ENCODE peak calls at places on chromosomes 3 and 15, in four cellular contexts. J is transverse colon, Q is HFFc6, P is WTC11. B is an unnamed sample.

GRCh38 chr3:185549111-185549510 is 3.3 kb downstream of the LIPH start:
- DNase-seq in J (no peak), Q (peak; percentile 98), P (no peak), B (peak; percentile 34)

GRCh38 chr3:65851827-65852226 is 186.9 kb downstream of the MAGI1 start:
- DNase-seq in P (no peak), Q (peak; percentile 66), J (no peak), B (no peak)

GRCh38 chr3:51949121-51949520 is 6.1 kb upstream of the GPR62 start:
- DNase-seq in J (no peak), P (no peak), Q (no peak), B (no peak)

GRCh38 chr3:150078983-150079739 is 108.5 kb upstream of the PFN2 start:
- DNase-seq in J (no peak), P (no peak), Q (peak; percentile 92), B (no peak)

GRCh38 chr3:174191380-174191779 is 667.8 kb upstream of the NAALADL2 start:
- DNase-seq in J (no peak), Q (no peak), P (no peak), B (no peak)

GRCh38 chr15:72340366-72340765 is 20.4 kb upstream of the CELF6 start:
- DNase-seq in P (no peak), Q (peak; percentile 25), J (no peak), B (no peak)

GRCh38 chr15:65195542-65196026 is 10.4 kb upstream of the CLPX start:
- DNase-seq in P (no peak), J (no peak), Q (no peak), B (no peak)

GRCh38 chr15:25248583-25249235 is 190.1 kb downstream of the UBE3A start:
- DNase-seq in Q (no peak), J (peak; percentile 2), P (peak; percentile 2), B (peak; percentile 22)

GRCh38 chr3:31468433-31468832 is 64.3 kb upstream of the STT3B start:
- DNase-seq in J (no peak), Q (no peak), P (no peak), B (no peak)

GRCh38 chr3:10173926-10174435 is 9.3 kb downstream of the IRAK2 start:
- DNase-seq in Q (peak; percentile 94), P (no peak), J (peak; percentile 45), B (peak; percentile 41)

GRCh38 chr3:38725726-38726410 is 76.4 kb upstream of the SCN5A start:
- DNase-seq in J (no peak), Q (peak; percentile 72), P (no peak), B (no peak)

GRCh38 chr3:112770026-112770626 is 76.5 kb downstream of the CD200R1L start:
- DNase-seq in Q (peak; percentile 64), P (peak; percentile 43), J (no peak), B (no peak)

GRCh38 chr15:25543156-25543555 is 104.3 kb upstream of the UBE3A start:
- DNase-seq in J (peak; percentile 31), Q (peak; percentile 49), P (no peak), B (no peak)

GRCh38 chr3:150920236-150920635 is 15.0 kb upstream of the MINDY4B start:
- DNase-seq in J (no peak), P (no peak), Q (peak; percentile 26), B (no peak)

GRCh38 chr15:70474682-70475438 is 288.5 kb downstream of the UACA start:
- DNase-seq in P (no peak), J (no peak), Q (peak; percentile 66), B (peak; percentile 93)

GRCh38 chr3:84987709-84988504 is 29.1 kb downstream of the CADM2 start:
- DNase-seq in P (no peak), J (no peak), Q (no peak), B (no peak)

GRCh38 chr3:188881954-188882641 is 289.7 kb upstream of the TPRG1 start:
- DNase-seq in Q (peak; percentile 80), P (no peak), J (no peak), B (no peak)

GRCh38 chr3:170506556-170506955 is 79.3 kb downstream of the SLC7A14 start:
- DNase-seq in Q (no peak), P (no peak), J (no peak), B (no peak)

GRCh38 chr3:170128977-170129431 is 52.5 kb downstream of the PHC3 start:
- DNase-seq in Q (peak; percentile 30), P (no peak), J (no peak), B (no peak)

GRCh38 chr3:38645601-38646000 is 3.9 kb downstream of the SCN5A start:
- DNase-seq in J (no peak), P (no peak), Q (no peak), B (no peak)

GRCh38 chr3:123678108-123678511 is 93.3 kb upstream of the HACD2 start:
- DNase-seq in J (no peak), P (no peak), Q (peak; percentile 87), B (no peak)

GRCh38 chr15:68725736-68726135 is 95.0 kb downstream of the ANP32A start:
- DNase-seq in Q (no peak), J (peak; percentile 40), P (no peak), B (peak; percentile 32)

GRCh38 chr3:152466784-152467183 is 198.1 kb downstream of the MBNL1 start:
- DNase-seq in Q (peak; percentile 65), P (no peak), J (no peak), B (no peak)

GRCh38 chr3:150253622-150254021 is 154.5 kb upstream of the TSC22D2 start:
- DNase-seq in P (no peak), J (no peak), Q (no peak), B (no peak)

GRCh38 chr15:49669288-49669687 is 48.4 kb downstream of the DTWD1 start:
- DNase-seq in Q (no peak), J (no peak), P (no peak), B (no peak)

GRCh38 chr3:127052121-127052561 is 69.2 kb downstream of the PLXNA1 start:
- DNase-seq in Q (no peak), J (peak; percentile 72), P (no peak), B (peak; percentile 64)

GRCh38 chr15:30953731-30954378 is 37.6 kb downstream of the MTMR10 start:
- DNase-seq in P (no peak), Q (peak; percentile 96), J (no peak), B (no peak)

B was measured in stomach.